ENCODE peak calls at places on chromosomes 13 and 19, in eight cellular contexts. I is A549, A is NCI-H1105, L is neural crest cell, H is iPS DF 6.9, W is NCI-H2081, T is tibial nerve, G is EL. P is an unnamed sample.

GRCh38 chr13:51305558-51305957 is 33.9 kb upstream of the SERPINE3 start:
- DNase-seq in A (no peak), H (no peak), T (no peak), I (no peak), L (no peak), G (no peak), W (no peak), P (no peak)

GRCh38 chr13:104937881-104938280 is 1597.6 kb downstream of the EFNB2 start:
- DNase-seq in L (no peak), W (no peak), I (no peak), H (no peak), G (peak; percentile 6), A (no peak), T (no peak), P (no peak)

GRCh38 chr19:54299515-54299914 is 13.5 kb downstream of the LILRA5 start:
- DNase-seq in L (no peak), H (no peak), I (no peak), A (no peak), W (no peak), G (no peak), T (no peak), P (no peak)

GRCh38 chr13:69751259-69751658 is 356.4 kb upstream of the ATXN8OS start:
- DNase-seq in G (no peak), L (no peak), T (no peak), H (no peak), I (no peak), A (no peak), W (no peak), P (no peak)

GRCh38 chr19:40217921-40218890 is at the start of gene TTC9B:
- DNase-seq in L (peak; percentile 46), H (no peak), G (no peak), A (no peak), W (no peak), T (no peak), I (peak; percentile 51), P (no peak)

GRCh38 chr19:2455481-2456300 is 1.1 kb downstream of the LMNB2 start:
- DNase-seq in T (no peak), L (no peak), W (peak; percentile 7), G (peak; percentile 28), I (no peak), A (no peak), H (no peak), P (no peak)

GRCh38 chr19:54573330-54573872 is at the start of gene LILRA2:
- DNase-seq in G (no peak), T (no peak), I (no peak), H (no peak), A (no peak), L (no peak), W (no peak), P (no peak)

GRCh38 chr19:18481505-18482222 is 40.2 kb downstream of the ELL start:
- DNase-seq in T (no peak), L (no peak), W (no peak), H (no peak), A (no peak), I (no peak), G (no peak), P (no peak)

GRCh38 chr19:491146-491741 is 5.0 kb upstream of the MADCAM1 start:
- DNase-seq in L (no peak), H (no peak), W (no peak), I (no peak), T (no peak), G (no peak), A (peak; percentile 19), P (no peak)

GRCh38 chr13:81916471-81916870 is 1575.5 kb upstream of the SPRY2 start:
- DNase-seq in I (no peak), G (peak; percentile 6), L (no peak), H (no peak), W (no peak), A (no peak), T (no peak), P (no peak)

P was measured in iPS DF 19.7.